ENCODE peak calls at places on chromosome 1, in ten cellular contexts. One of them, this sample, is unnamed.

GRCh38 chr1:89198500-89199072 is at the start of gene GBP4:
- DNase-seq in adrenal gland: peak
- DNase-seq in MM.1S: peak
- DNase-seq in CD4-positive, alpha-beta T cell: peak
- DNase-seq in psoas muscle: peak
- DNase-seq in brain microvascular endothelial cell: no peak
- DNase-seq in AG10803: peak
- DNase-seq in AG04450: no peak
- DNase-seq in progenitor cell of endocrine pancreas: no peak
- DNase-seq in kidney: peak
- DNase-seq in this sample: no peak

GRCh38 chr1:22750671-22751016 is 40.0 kb downstream of the EPHB2 start:
- DNase-seq in AG04450: no peak
- DNase-seq in kidney: no peak
- DNase-seq in adrenal gland: no peak
- DNase-seq in MM.1S: no peak
- DNase-seq in CD4-positive, alpha-beta T cell: no peak
- DNase-seq in progenitor cell of endocrine pancreas: no peak
- DNase-seq in psoas muscle: no peak
- DNase-seq in brain microvascular endothelial cell: no peak
- DNase-seq in AG10803: no peak
- DNase-seq in this sample: no peak

GRCh38 chr1:17880429-17880828 is 125.3 kb downstream of the ACTL8 start:
- DNase-seq in AG04450: no peak
- DNase-seq in MM.1S: no peak
- DNase-seq in progenitor cell of endocrine pancreas: no peak
- DNase-seq in psoas muscle: no peak
- DNase-seq in AG10803: no peak
- DNase-seq in kidney: peak
- DNase-seq in CD4-positive, alpha-beta T cell: no peak
- DNase-seq in brain microvascular endothelial cell: no peak
- DNase-seq in adrenal gland: no peak
- DNase-seq in this sample: no peak

GRCh38 chr1:14599787-14600186 is 1.3 kb downstream of the KAZN start:
- DNase-seq in progenitor cell of endocrine pancreas: no peak
- DNase-seq in CD4-positive, alpha-beta T cell: no peak
- DNase-seq in MM.1S: no peak
- DNase-seq in AG04450: no peak
- DNase-seq in psoas muscle: no peak
- DNase-seq in kidney: no peak
- DNase-seq in AG10803: no peak
- DNase-seq in adrenal gland: no peak
- DNase-seq in brain microvascular endothelial cell: no peak
- DNase-seq in this sample: no peak

GRCh38 chr1:10866314-10867091 is 70.1 kb upstream of the CASZ1 start:
- DNase-seq in AG04450: no peak
- DNase-seq in AG10803: no peak
- DNase-seq in CD4-positive, alpha-beta T cell: peak
- DNase-seq in kidney: no peak
- DNase-seq in brain microvascular endothelial cell: peak
- DNase-seq in MM.1S: no peak
- DNase-seq in psoas muscle: no peak
- DNase-seq in adrenal gland: peak
- DNase-seq in progenitor cell of endocrine pancreas: no peak
- DNase-seq in this sample: no peak

GRCh38 chr1:18803392-18803791 is 56.1 kb downstream of the TAS1R2 start:
- DNase-seq in MM.1S: no peak
- DNase-seq in psoas muscle: no peak
- DNase-seq in adrenal gland: no peak
- DNase-seq in CD4-positive, alpha-beta T cell: no peak
- DNase-seq in progenitor cell of endocrine pancreas: no peak
- DNase-seq in AG10803: no peak
- DNase-seq in kidney: no peak
- DNase-seq in AG04450: no peak
- DNase-seq in brain microvascular endothelial cell: no peak
- DNase-seq in this sample: no peak

GRCh38 chr1:206738370-206739366 is 31.9 kb upstream of the IL19 start:
- DNase-seq in CD4-positive, alpha-beta T cell: no peak
- DNase-seq in adrenal gland: no peak
- DNase-seq in AG04450: no peak
- DNase-seq in kidney: no peak
- DNase-seq in progenitor cell of endocrine pancreas: no peak
- DNase-seq in MM.1S: peak
- DNase-seq in brain microvascular endothelial cell: no peak
- DNase-seq in AG10803: peak
- DNase-seq in psoas muscle: no peak
- DNase-seq in this sample: no peak

GRCh38 chr1:1083181-1084027 is 9.3 kb upstream of the RNF223 start:
- DNase-seq in psoas muscle: no peak
- DNase-seq in AG04450: no peak
- DNase-seq in AG10803: no peak
- DNase-seq in brain microvascular endothelial cell: no peak
- DNase-seq in progenitor cell of endocrine pancreas: no peak
- DNase-seq in CD4-positive, alpha-beta T cell: no peak
- DNase-seq in adrenal gland: no peak
- DNase-seq in kidney: peak
- DNase-seq in MM.1S: no peak
- DNase-seq in this sample: peak

GRCh38 chr1:53122194-53122846 is 20.1 kb downstream of the SLC1A7 start:
- DNase-seq in CD4-positive, alpha-beta T cell: no peak
- DNase-seq in MM.1S: no peak
- DNase-seq in adrenal gland: no peak
- DNase-seq in psoas muscle: peak
- DNase-seq in progenitor cell of endocrine pancreas: no peak
- DNase-seq in brain microvascular endothelial cell: no peak
- DNase-seq in AG04450: no peak
- DNase-seq in kidney: peak
- DNase-seq in AG10803: peak
- DNase-seq in this sample: no peak

GRCh38 chr1:23422955-23423354 is 1.6 kb downstream of the TCEA3 start:
- DNase-seq in brain microvascular endothelial cell: no peak
- DNase-seq in kidney: no peak
- DNase-seq in progenitor cell of endocrine pancreas: no peak
- DNase-seq in AG04450: no peak
- DNase-seq in AG10803: peak
- DNase-seq in CD4-positive, alpha-beta T cell: no peak
- DNase-seq in psoas muscle: no peak
- DNase-seq in MM.1S: no peak
- DNase-seq in adrenal gland: no peak
- DNase-seq in this sample: no peak

GRCh38 chr1:210647406-210648333 is 319.0 kb downstream of the HHAT start:
- DNase-seq in kidney: no peak
- DNase-seq in AG10803: peak
- DNase-seq in CD4-positive, alpha-beta T cell: no peak
- DNase-seq in MM.1S: peak
- DNase-seq in adrenal gland: no peak
- DNase-seq in psoas muscle: no peak
- DNase-seq in progenitor cell of endocrine pancreas: no peak
- DNase-seq in brain microvascular endothelial cell: peak
- DNase-seq in AG04450: peak
- DNase-seq in this sample: no peak

GRCh38 chr1:19765623-19766022 is 34.1 kb downstream of the TMCO4 start:
- DNase-seq in AG04450: peak
- DNase-seq in progenitor cell of endocrine pancreas: no peak
- DNase-seq in AG10803: peak
- DNase-seq in brain microvascular endothelial cell: peak
- DNase-seq in CD4-positive, alpha-beta T cell: no peak
- DNase-seq in kidney: no peak
- DNase-seq in psoas muscle: no peak
- DNase-seq in MM.1S: no peak
- DNase-seq in adrenal gland: peak
- DNase-seq in this sample: no peak

GRCh38 chr1:155105604-155106011 is 22.1 kb upstream of the EFNA1 start:
- DNase-seq in psoas muscle: no peak
- DNase-seq in progenitor cell of endocrine pancreas: no peak
- DNase-seq in adrenal gland: peak
- DNase-seq in brain microvascular endothelial cell: no peak
- DNase-seq in AG10803: no peak
- DNase-seq in MM.1S: no peak
- DNase-seq in kidney: peak
- DNase-seq in AG04450: no peak
- DNase-seq in CD4-positive, alpha-beta T cell: no peak
- DNase-seq in this sample: no peak

GRCh38 chr1:185419718-185420117 is 102.7 kb upstream of the IVNS1ABP start:
- DNase-seq in AG04450: no peak
- DNase-seq in MM.1S: no peak
- DNase-seq in kidney: no peak
- DNase-seq in progenitor cell of endocrine pancreas: no peak
- DNase-seq in AG10803: peak
- DNase-seq in brain microvascular endothelial cell: peak
- DNase-seq in adrenal gland: no peak
- DNase-seq in CD4-positive, alpha-beta T cell: no peak
- DNase-seq in psoas muscle: no peak
- DNase-seq in this sample: no peak

DNA sequence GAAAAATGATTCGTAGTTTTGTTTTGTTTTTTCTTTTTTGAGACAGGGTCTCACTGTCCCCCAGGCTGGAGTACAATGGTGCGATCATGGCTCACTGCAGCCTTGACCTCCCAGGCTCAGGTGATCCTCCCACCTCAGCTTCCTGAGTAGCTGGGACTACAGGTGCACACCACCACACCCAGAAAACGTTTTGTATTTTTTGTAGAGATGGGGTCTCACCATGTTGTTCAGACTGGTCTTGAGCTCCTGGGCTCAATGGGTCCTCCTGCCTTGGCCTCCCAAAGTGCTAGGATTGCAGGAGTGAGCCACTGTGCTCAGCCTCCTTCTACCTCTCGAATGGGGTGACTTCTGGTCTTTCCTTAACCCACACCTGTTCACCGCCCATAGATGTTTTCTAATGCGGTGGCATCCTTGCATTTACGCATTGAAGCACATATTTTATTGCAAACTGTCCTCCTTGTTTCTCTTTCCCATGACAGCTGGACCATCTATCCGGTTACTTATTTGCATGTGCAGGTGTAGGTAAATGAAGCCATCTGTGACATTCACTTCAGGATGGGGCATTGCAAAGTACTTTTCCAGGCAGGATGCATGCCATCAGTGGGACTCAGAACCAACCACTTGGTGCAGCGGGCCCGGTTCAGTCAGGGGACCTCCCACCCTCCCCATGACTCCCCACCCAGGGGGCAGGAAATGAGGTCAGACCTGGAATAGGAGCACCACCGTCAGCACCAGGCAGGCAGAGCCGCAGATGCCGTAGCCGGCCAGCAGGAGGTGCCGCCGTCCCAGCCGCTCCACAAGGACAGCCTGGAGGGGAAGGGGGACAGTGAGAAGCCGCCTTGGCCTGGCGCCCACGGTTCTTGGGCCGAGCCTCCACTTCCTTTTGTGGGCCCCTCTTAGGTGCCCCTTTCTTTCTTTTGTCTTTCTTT is 16.5 kb downstream of the SLC2A7 start:
- DNase-seq in CD4-positive, alpha-beta T cell: no peak
- DNase-seq in brain microvascular endothelial cell: peak
- DNase-seq in adrenal gland: peak
- DNase-seq in psoas muscle: no peak
- DNase-seq in kidney: no peak
- DNase-seq in MM.1S: peak
- DNase-seq in AG04450: no peak
- DNase-seq in AG10803: peak
- DNase-seq in progenitor cell of endocrine pancreas: no peak
- DNase-seq in this sample: no peak
- TF ChIP-seq CTCF in CD4-positive, alpha-beta T cell: no peak
- TF ChIP-seq CTCF in brain microvascular endothelial cell: peak
- TF ChIP-seq CTCF in adrenal gland: peak
- TF ChIP-seq CTCF in psoas muscle: peak
- TF ChIP-seq CTCF in kidney: peak
- TF ChIP-seq CTCF in MM.1S: peak
- TF ChIP-seq CTCF in AG04450: peak
- TF ChIP-seq CTCF in AG10803: peak
- TF ChIP-seq CTCF in progenitor cell of endocrine pancreas: peak
- TF ChIP-seq CTCF in this sample: peak

GRCh38 chr1:226584164-226584563 is 35.6 kb downstream of the STUM start:
- DNase-seq in AG10803: no peak
- DNase-seq in kidney: peak
- DNase-seq in progenitor cell of endocrine pancreas: no peak
- DNase-seq in psoas muscle: no peak
- DNase-seq in MM.1S: no peak
- DNase-seq in CD4-positive, alpha-beta T cell: no peak
- DNase-seq in brain microvascular endothelial cell: no peak
- DNase-seq in AG04450: no peak
- DNase-seq in adrenal gland: no peak
- DNase-seq in this sample: no peak
- TF ChIP-seq CTCF in AG10803: no peak
- TF ChIP-seq CTCF in kidney: no peak
- TF ChIP-seq CTCF in progenitor cell of endocrine pancreas: no peak
- TF ChIP-seq CTCF in psoas muscle: no peak
- TF ChIP-seq CTCF in MM.1S: no peak
- TF ChIP-seq CTCF in CD4-positive, alpha-beta T cell: no peak
- TF ChIP-seq CTCF in brain microvascular endothelial cell: no peak
- TF ChIP-seq CTCF in AG04450: no peak
- TF ChIP-seq CTCF in adrenal gland: no peak
- TF ChIP-seq CTCF in this sample: no peak

DNA sequence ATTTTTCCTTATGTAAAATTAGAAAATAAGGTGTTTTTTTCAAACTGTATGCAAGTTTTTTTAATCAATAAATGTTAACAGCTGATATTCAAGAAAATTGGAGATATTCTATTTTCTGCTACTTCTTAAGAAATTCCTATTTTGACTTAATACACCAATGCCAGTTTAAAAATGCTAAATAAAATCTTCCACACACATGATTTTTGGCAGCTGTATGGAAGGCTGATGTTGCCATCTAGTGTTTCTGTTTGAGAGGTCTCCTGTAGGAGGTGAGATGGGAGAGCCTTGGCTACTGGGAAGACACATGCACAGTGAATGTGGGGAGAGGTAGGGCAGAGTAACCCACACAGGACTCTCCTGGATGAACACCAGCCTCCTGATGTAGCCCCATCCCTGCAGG is 29.2 kb upstream of the OR2B11 start:
- DNase-seq in brain microvascular endothelial cell: peak
- DNase-seq in CD4-positive, alpha-beta T cell: peak
- DNase-seq in MM.1S: peak
- DNase-seq in progenitor cell of endocrine pancreas: no peak
- DNase-seq in adrenal gland: peak
- DNase-seq in psoas muscle: no peak
- DNase-seq in kidney: no peak
- DNase-seq in AG04450: peak
- DNase-seq in AG10803: peak
- DNase-seq in this sample: no peak
- TF ChIP-seq CTCF in brain microvascular endothelial cell: peak
- TF ChIP-seq CTCF in CD4-positive, alpha-beta T cell: peak
- TF ChIP-seq CTCF in MM.1S: peak
- TF ChIP-seq CTCF in progenitor cell of endocrine pancreas: peak
- TF ChIP-seq CTCF in adrenal gland: peak
- TF ChIP-seq CTCF in psoas muscle: peak
- TF ChIP-seq CTCF in kidney: peak
- TF ChIP-seq CTCF in AG04450: peak
- TF ChIP-seq CTCF in AG10803: peak
- TF ChIP-seq CTCF in this sample: peak

DNA sequence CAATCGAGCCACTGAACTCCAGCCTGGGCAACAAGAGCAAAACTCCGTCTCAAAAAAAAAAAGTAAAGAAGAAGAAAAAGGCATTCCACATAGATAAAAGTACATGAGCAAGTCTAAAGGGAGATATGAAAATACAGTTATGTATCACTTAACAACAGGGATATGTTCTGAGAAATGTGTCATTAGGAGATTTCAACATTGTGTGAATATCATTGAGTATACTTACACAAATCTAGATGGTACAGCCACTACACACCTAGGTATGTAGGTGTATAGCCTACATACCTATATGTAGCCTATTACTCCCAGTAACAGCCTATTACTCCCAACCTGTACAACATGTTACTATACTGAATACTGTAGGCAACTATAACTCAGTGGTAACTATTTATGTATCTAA is 12.6 kb downstream of the ARNT start:
- DNase-seq in MM.1S: no peak
- DNase-seq in adrenal gland: no peak
- DNase-seq in CD4-positive, alpha-beta T cell: no peak
- DNase-seq in psoas muscle: no peak
- DNase-seq in AG10803: no peak
- DNase-seq in progenitor cell of endocrine pancreas: no peak
- DNase-seq in AG04450: no peak
- DNase-seq in brain microvascular endothelial cell: no peak
- DNase-seq in kidney: no peak
- DNase-seq in this sample: no peak
- TF ChIP-seq CTCF in MM.1S: no peak
- TF ChIP-seq CTCF in adrenal gland: no peak
- TF ChIP-seq CTCF in CD4-positive, alpha-beta T cell: no peak
- TF ChIP-seq CTCF in psoas muscle: no peak
- TF ChIP-seq CTCF in AG10803: no peak
- TF ChIP-seq CTCF in progenitor cell of endocrine pancreas: no peak
- TF ChIP-seq CTCF in AG04450: no peak
- TF ChIP-seq CTCF in brain microvascular endothelial cell: no peak
- TF ChIP-seq CTCF in kidney: no peak
- TF ChIP-seq CTCF in this sample: no peak